ENCODE peak calls at places on chromosome 22, in four cellular contexts. S is mammary epithelial cell, T is BE2C, Z is adrenal gland. U is an unnamed sample. For H3K27me3, the result is how much of the 10 kb centered on the place peaks cover.

GRCh38 chr22:35542157-35542971 is 1.7 kb downstream of the RASD2 start:
- DNase-seq in S (no peak), Z (no peak), T (no peak), U (no peak)

GRCh38 chr22:24996420-24996952 is 44.0 kb downstream of the KIAA1671 start:
- DNase-seq in S (no peak), T (peak), Z (peak), U (no peak)

GRCh38 chr22:31086703-31087330 is 5.7 kb downstream of the SMTN start:
- DNase-seq in T (no peak), S (peak), Z (no peak), U (no peak)

GRCh38 chr22:48748860-48749554 is 1078.7 kb downstream of the BRD1 start:
- DNase-seq in S (no peak), T (no peak), Z (no peak), U (no peak)

GRCh38 chr22:26428515-26429457 is at the start of gene ASPHD2:
- DNase-seq in S (peak), Z (peak), T (peak), U (no peak)

GRCh38 chr22:30277547-30278344 is 11.1 kb upstream of the OSM start:
- DNase-seq in Z (no peak), S (peak), T (no peak), U (no peak)

GRCh38 chr22:43411040-43411919 is 534 bp upstream of the MPPED1 start:
- DNase-seq in S (no peak), T (no peak), Z (no peak), U (no peak)

GRCh38 chr22:26259510-26259909 is 90.2 kb downstream of the SEZ6L start:
- DNase-seq in T (no peak), Z (peak), S (peak), U (no peak)

GRCh38 chr22:35835267-35835997 is 117.8 kb downstream of the APOL5 start:
- DNase-seq in T (no peak), Z (no peak), S (peak), U (no peak)

GRCh38 chr22:48348855-48349254 is 1478.8 kb downstream of the BRD1 start:
- DNase-seq in S (no peak), T (no peak), Z (no peak), U (no peak)

GRCh38 chr22:27786253-27786898 is 15.2 kb downstream of the MN1 start:
- DNase-seq in S (no peak), Z (no peak), T (no peak), U (no peak)

GRCh38 chr22:40567626-40568328 is 68.7 kb downstream of the MRTFA start:
- DNase-seq in T (no peak), S (no peak), Z (no peak), U (no peak)

GRCh38 chr22:25192406-25192805 is 7.3 kb upstream of the CRYBB3 start:
- DNase-seq in Z (no peak), T (no peak), S (no peak), U (peak)

GRCh38 chr22:35218079-35218478 is 39.2 kb upstream of the HMGXB4 start:
- DNase-seq in S (peak), T (no peak), Z (no peak), U (no peak)

GRCh38 chr22:23888615-23889401 is 5.4 kb upstream of the MIF start:
- DNase-seq in Z (no peak), S (peak), T (no peak), U (no peak)

GRCh38 chr22:28548411-28548810 is 131.2 kb downstream of the TTC28 start:
- DNase-seq in Z (no peak), S (no peak), T (no peak), U (no peak)

GRCh38 chr22:36741204-36741793 is 34.6 kb downstream of the IFT27 start:
- DNase-seq in T (peak), Z (no peak), S (no peak), U (no peak)

GRCh38 chr22:24040946-24041345 is 29.8 kb downstream of the CABIN1 start:
- DNase-seq in T (no peak), S (no peak), Z (no peak), U (no peak)

GRCh38 chr22:42080287-42080686 is 787 bp downstream of the SMDT1 start:
- DNase-seq in S (peak), T (peak), Z (peak), U (peak)

GRCh38 chr22:17159504-17159951 is 451 bp upstream of the HDHD5 start:
- DNase-seq in S (peak), Z (peak), T (peak), U (peak)

GRCh38 chr22:43262990-43263644 is 76.2 kb upstream of the TTLL12 start:
- DNase-seq in T (peak), S (no peak), Z (no peak), U (no peak)

GRCh38 chr22:24289138-24289537 is 18.5 kb downstream of the SPECC1L start:
- DNase-seq in T (no peak), S (no peak), Z (no peak), U (no peak)

GRCh38 chr22:37659066-37659896 is 758 bp downstream of the PDXP start:
- DNase-seq in T (no peak), S (no peak), Z (no peak), U (no peak)

GRCh38 chr22:37060801-37061610 is 9.5 kb downstream of the KCTD17 start:
- DNase-seq in Z (no peak), T (no peak), S (no peak), U (no peak)

GRCh38 chr22:37824674-37825641 is 1.8 kb downstream of the GALR3 start:
- DNase-seq in Z (no peak), S (peak), T (no peak), U (no peak)

GRCh38 chr22:48050836-48051235 is 1288.4 kb downstream of the TBC1D22A start:
- DNase-seq in Z (no peak), T (no peak), S (no peak), U (no peak)

GRCh38 chr22:36385491-36386350 is 2.0 kb downstream of the MYH9 start:
- DNase-seq in T (peak), Z (peak), S (peak), U (no peak)

GRCh38 chr22:43951391-43951790 is 3.9 kb upstream of the SAMM50 start:
- DNase-seq in T (no peak), Z (no peak), S (no peak), U (no peak)

GRCh38 chr22:41191467-41191866 is 13.6 kb upstream of the L3MBTL2 start:
- DNase-seq in S (no peak), Z (no peak), T (no peak), U (no peak)

DNA sequence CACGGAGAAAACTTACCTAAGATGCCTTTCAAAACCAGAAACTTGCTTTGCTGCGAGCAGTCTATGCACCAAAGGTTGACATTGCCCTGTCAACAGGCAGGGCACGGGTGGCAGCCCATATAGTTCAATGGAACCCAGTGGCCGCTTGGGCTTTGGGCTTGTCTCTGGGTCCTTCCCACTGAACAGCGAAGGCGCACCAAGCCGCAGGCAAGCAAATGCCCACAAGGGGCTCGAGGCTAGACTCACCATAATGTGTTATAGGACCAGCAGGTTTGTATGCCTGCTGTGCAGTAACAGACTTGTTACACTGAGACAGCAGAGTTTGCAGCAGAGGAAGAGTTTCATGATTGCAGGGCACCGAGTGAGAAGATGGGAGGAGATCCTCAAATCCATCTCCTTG is 20.3 kb downstream of the CLDN5 start:
- DNase-seq in S (no peak), Z (no peak), T (no peak), U (no peak)
- TF ChIP-seq CTCF in S (no peak), Z (no peak), T (no peak), U (no peak)

GRCh38 chr22:45923812-45924211 is 53.1 kb downstream of the WNT7B start:
- DNase-seq in Z (no peak), S (no peak), T (no peak), U (no peak)
- H3K27me3 ChIP-seq in Z (under half), S (under half), T (under half), U (under half)

DNA sequence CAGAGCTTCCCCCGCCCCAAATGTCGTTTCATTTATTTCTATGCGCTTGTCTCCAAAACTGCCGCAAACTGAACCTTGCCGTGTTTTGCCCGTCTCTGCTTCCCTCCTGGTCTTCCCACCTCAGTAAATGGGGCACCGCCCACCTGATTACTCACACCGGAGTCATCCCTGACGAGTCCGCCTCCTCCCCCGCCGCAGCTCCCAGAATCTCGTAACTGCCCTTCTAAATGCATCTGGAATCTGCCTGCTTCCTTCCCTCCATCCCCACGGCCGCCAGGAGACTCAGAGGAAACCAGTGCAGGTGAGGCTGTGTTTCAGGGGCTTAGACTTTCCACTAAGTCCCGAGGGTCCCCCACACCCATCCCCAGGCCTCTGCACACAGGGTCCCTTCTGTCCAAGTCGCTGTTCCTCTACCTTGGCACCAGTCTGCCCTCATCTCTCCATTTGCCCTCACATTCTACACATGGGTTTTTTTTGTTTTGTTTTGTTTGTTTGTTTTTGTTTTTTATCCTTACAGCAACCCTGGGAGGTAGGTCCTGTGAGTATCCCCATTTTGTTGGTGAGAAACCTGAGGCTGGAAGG is 62.6 kb upstream of the PHF21B start:
- DNase-seq in Z (peak), S (peak), T (peak), U (no peak)
- H3K4me3 ChIP-seq in Z (no peak), S (no peak), T (no peak), U (no peak)

GRCh38 chr22:49820984-49821383 is 6.7 kb downstream of the BRD1 start:
- DNase-seq in T (no peak), Z (no peak), S (no peak), U (no peak)
- TF ChIP-seq CTCF in T (peak), Z (no peak), S (no peak), U (no peak)

GRCh38 chr22:19716829-19717105 is 2.5 kb downstream of the SEPTIN5 start:
- DNase-seq in Z (no peak), T (no peak), S (no peak), U (no peak)

GRCh38 chr22:19718255-19719054 is 4.2 kb downstream of the SEPTIN5 start:
- DNase-seq in T (no peak), Z (no peak), S (no peak), U (no peak)

GRCh38 chr22:19716041-19716828 is 1.9 kb downstream of the SEPTIN5 start:
- DNase-seq in S (no peak), Z (no peak), T (no peak), U (no peak)

GRCh38 chr22:19717691-19718254 is 3.5 kb downstream of the SEPTIN5 start:
- DNase-seq in Z (peak), S (peak), T (peak), U (peak)

DNA sequence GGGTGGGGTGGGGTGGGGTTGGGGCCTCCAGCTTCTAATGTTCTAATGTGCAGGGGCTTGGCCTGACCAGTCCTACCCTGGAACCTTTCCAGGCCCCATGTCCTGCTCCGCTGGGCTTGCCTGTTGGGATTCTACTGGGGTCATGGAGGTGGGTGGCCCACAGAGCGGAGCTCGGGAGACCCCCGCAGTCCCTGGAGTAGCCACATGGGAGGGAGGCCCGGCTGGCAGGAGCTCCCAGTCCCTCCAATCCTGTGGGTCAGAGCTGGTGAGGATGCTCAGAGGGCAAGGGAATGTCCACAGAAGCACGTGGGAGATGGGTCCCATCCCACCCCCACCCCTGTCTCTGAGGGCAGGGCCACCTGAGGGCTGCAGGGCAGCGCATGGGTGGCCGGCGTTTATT is 2.9 kb downstream of the SEPTIN5 start:
- DNase-seq in T (no peak), S (no peak), Z (no peak), U (no peak)
- H3K27me3 ChIP-seq in T (under half), S (under half), Z (under half), U (under half)

U was measured in dorsolateral prefrontal cortex.